ENCODE peak calls at places on chromosomes 11 and 22, in four cellular contexts. J is CD8-positive, alpha-beta memory T cell; K is GM12891; A is stimulated activated CD4-positive, alpha-beta T cell treated with anti-CD3 and anti-CD28 coated beads, Interleukin-2, amount 100 ng/mL, for 24 hours. F is an unnamed sample.

GRCh38 chr11:2884424-2884815 is 1.2 kb downstream of the CDKN1C start:
- DNase-seq in J (no peak), K (no peak), A (no peak), F (no peak)

GRCh38 chr22:27993774-27994350 is 74.8 kb upstream of the PITPNB start:
- DNase-seq in J (no peak), K (no peak), A (no peak), F (no peak)

GRCh38 chr22:22916952-22917290 is 29.3 kb downstream of the IGLL5 start:
- DNase-seq in J (no peak), K (no peak), A (no peak), F (no peak)

GRCh38 chr11:131980199-131980598 is 609.8 kb downstream of the NTM start:
- DNase-seq in J (no peak), K (no peak), A (no peak), F (no peak)

GRCh38 chr22:20536590-20537324 is 29.3 kb downstream of the MED15 start:
- DNase-seq in J (no peak), K (no peak), A (no peak), F (no peak)

GRCh38 chr11:29184939-29185890 is 831.6 kb downstream of the KCNA4 start:
- DNase-seq in J (no peak), K (no peak), A (no peak), F (no peak)

GRCh38 chr11:85685820-85686459 is at the start of gene CCDC89:
- DNase-seq in J (no peak), K (no peak), A (no peak), F (no peak)

GRCh38 chr22:41557401-41558240 is 3.2 kb upstream of the CSDC2 start:
- DNase-seq in J (no peak), K (no peak), A (peak), F (no peak)

GRCh38 chr22:44365832-44366231 is 53.1 kb upstream of the SHISAL1 start:
- DNase-seq in J (no peak), K (no peak), A (no peak), F (no peak)

GRCh38 chr11:133339495-133340140 is 192.7 kb downstream of the OPCML start:
- DNase-seq in J (no peak), K (no peak), A (no peak), F (no peak)

GRCh38 chr11:2576116-2576515 is 123.7 kb downstream of the KCNQ1OT1 start:
- DNase-seq in J (no peak), K (no peak), A (no peak), F (no peak)

GRCh38 chr11:47466201-47466600 is 17.3 kb upstream of the RAPSN start:
- DNase-seq in J (no peak), K (no peak), A (no peak), F (no peak)

GRCh38 chr11:131666617-131667016 is 296.2 kb downstream of the NTM start:
- DNase-seq in J (no peak), K (no peak), A (no peak), F (no peak)

GRCh38 chr11:128574576-128575011 is 12.8 kb downstream of the ETS1 start:
- DNase-seq in J (no peak), K (no peak), A (no peak), F (no peak)

GRCh38 chr11:10327254-10327653 is 22.4 kb downstream of the ADM start:
- DNase-seq in J (no peak), K (no peak), A (no peak), F (no peak)

GRCh38 chr11:88552377-88553029 is 215.0 kb upstream of the CTSC start:
- DNase-seq in J (peak), K (no peak), A (peak), F (peak)

GRCh38 chr11:64924910-64925284 is 408 bp downstream of the PPP2R5B start:
- DNase-seq in J (no peak), K (no peak), A (no peak), F (no peak)

GRCh38 chr11:65434057-65434666 is 11.6 kb downstream of the NEAT1 start:
- DNase-seq in J (no peak), K (no peak), A (no peak), F (no peak)

GRCh38 chr22:35540600-35541253 is at the start of gene RASD2:
- DNase-seq in J (peak), K (peak), A (peak), F (peak)

GRCh38 chr11:84234011-84234410 is 947.8 kb upstream of the CCDC90B start:
- DNase-seq in J (no peak), K (no peak), A (no peak), F (no peak)

GRCh38 chr11:115579181-115579825 is 75.1 kb upstream of the CADM1 start:
- DNase-seq in J (no peak), K (no peak), A (no peak), F (no peak)

GRCh38 chr11:132895340-132895739 is 637.0 kb downstream of the OPCML start:
- DNase-seq in J (no peak), K (no peak), A (no peak), F (no peak)

GRCh38 chr11:13229675-13230359 is 47.8 kb upstream of the BMAL1 start:
- DNase-seq in J (no peak), K (no peak), A (no peak), F (no peak)

GRCh38 chr11:123180166-123180565 is 14.9 kb downstream of the CLMP start:
- DNase-seq in J (no peak), K (no peak), A (no peak), F (no peak)

GRCh38 chr22:27452245-27452644 is 349.3 kb downstream of the MN1 start:
- DNase-seq in J (no peak), K (no peak), A (no peak), F (no peak)

GRCh38 chr11:92941676-92942571 is 27.5 kb upstream of the MTNR1B start:
- DNase-seq in J (no peak), K (peak), A (peak), F (no peak)

GRCh38 chr11:120375076-120375475 is 38.9 kb downstream of the ARHGEF12 start:
- DNase-seq in J (no peak), K (no peak), A (no peak), F (no peak)

GRCh38 chr11:45470151-45471001 is 184.2 kb upstream of the SYT13 start:
- DNase-seq in J (no peak), K (no peak), A (no peak), F (no peak)

F was measured in activated T-helper 2 cell treated with anti-CD3 and anti-CD28 coated beads, Interferon-gamma antibody, Interleukin-2, Interleukin-4, amounts not matched to agents 10 μg/mL and 5 μg/mL and 100 μg/mL, durations not matched to agents 14 hours and 24 hours and 36 hours.